ENCODE peak calls at places on chromosome 14, in ten cellular contexts. G is cardiac fibroblast, W is HFFc6, M is fibroblast of the aortic adventitia, C is WERI-Rb-1, Q is AG09309, L is AG10803, E is esophagus squamous epithelium, T is progenitor cell of endocrine pancreas, K is epithelial cell of esophagus. Z is an unnamed sample.

GRCh38 chr14:55329999-55330710 is 58.9 kb downstream of the FBXO34 start:
- DNase-seq in G (no peak), W (peak), M (peak), C (no peak), Q (no peak), L (peak), E (no peak), T (no peak), K (peak), Z (no peak)

GRCh38 chr14:95040723-95041476 is 116.4 kb downstream of the DICER1 start:
- DNase-seq in G (no peak), W (no peak), M (peak), C (no peak), Q (no peak), L (no peak), E (no peak), T (no peak), K (no peak), Z (peak)

GRCh38 chr14:33992274-33993050 is 41.6 kb upstream of the EGLN3 start:
- DNase-seq in G (no peak), W (no peak), M (peak), C (no peak), Q (no peak), L (no peak), E (no peak), T (no peak), K (peak), Z (no peak)

GRCh38 chr14:78959674-78960264 is 789.6 kb downstream of the NRXN3 start:
- DNase-seq in G (peak), W (peak), M (peak), C (peak), Q (peak), L (peak), E (no peak), T (peak), K (peak), Z (peak)

GRCh38 chr14:24256960-24257359 is 6.0 kb downstream of the TGM1 start:
- DNase-seq in G (no peak), W (no peak), M (no peak), C (no peak), Q (no peak), L (no peak), E (no peak), T (no peak), K (no peak), Z (no peak)

GRCh38 chr14:63266106-63266505 is 52.6 kb downstream of the GPHB5 start:
- DNase-seq in G (no peak), W (no peak), M (peak), C (no peak), Q (no peak), L (no peak), E (no peak), T (no peak), K (peak), Z (no peak)

GRCh38 chr14:81252278-81252677 is 31.5 kb upstream of the GTF2A1 start:
- DNase-seq in G (no peak), W (no peak), M (no peak), C (no peak), Q (no peak), L (no peak), E (no peak), T (no peak), K (no peak), Z (no peak)

GRCh38 chr14:56185991-56186390 is 67.8 kb downstream of the PELI2 start:
- DNase-seq in G (no peak), W (no peak), M (no peak), C (peak), Q (no peak), L (no peak), E (no peak), T (no peak), K (no peak), Z (no peak)

GRCh38 chr14:21455592-21455911 is 371 bp downstream of the CHD8 start:
- DNase-seq in G (peak), W (peak), M (no peak), C (no peak), Q (no peak), L (peak), E (no peak), T (no peak), K (peak), Z (peak)

GRCh38 chr14:76958975-76959710 is 69.4 kb downstream of the IRF2BPL start:
- DNase-seq in G (no peak), W (peak), M (peak), C (peak), Q (no peak), L (no peak), E (no peak), T (no peak), K (peak), Z (peak)

GRCh38 chr14:104267895-104268294 is 129.5 kb downstream of the KIF26A start:
- DNase-seq in G (no peak), W (no peak), M (no peak), C (peak), Q (no peak), L (no peak), E (no peak), T (no peak), K (no peak), Z (no peak)

GRCh38 chr14:97978336-97978735 is 1181.2 kb downstream of the VRK1 start:
- DNase-seq in G (peak), W (peak), M (peak), C (peak), Q (no peak), L (peak), E (no peak), T (peak), K (peak), Z (no peak)

GRCh38 chr14:31362746-31363145 is 57.6 kb downstream of the HEATR5A start:
- DNase-seq in G (no peak), W (no peak), M (no peak), C (no peak), Q (no peak), L (no peak), E (no peak), T (no peak), K (peak), Z (no peak)

GRCh38 chr14:90490727-90491050 is 93.9 kb downstream of the CALM1 start:
- DNase-seq in G (no peak), W (no peak), M (no peak), C (no peak), Q (no peak), L (no peak), E (no peak), T (no peak), K (no peak), Z (no peak)

GRCh38 chr14:80426686-80427085 is 215.4 kb upstream of the DIO2 start:
- DNase-seq in G (peak), W (no peak), M (peak), C (no peak), Q (no peak), L (peak), E (no peak), T (no peak), K (peak), Z (no peak)

GRCh38 chr14:103847439-103847953 is at the start of gene PPP1R13B:
- DNase-seq in G (peak), W (peak), M (peak), C (peak), Q (peak), L (peak), E (no peak), T (peak), K (peak), Z (peak)

GRCh38 chr14:61145258-61145902 is 135.8 kb downstream of the TMEM30B start:
- DNase-seq in G (peak), W (peak), M (peak), C (no peak), Q (peak), L (peak), E (no peak), T (no peak), K (peak), Z (peak)

GRCh38 chr14:29463727-29464370 is 463.8 kb downstream of the PRKD1 start:
- DNase-seq in G (peak), W (no peak), M (peak), C (no peak), Q (no peak), L (peak), E (no peak), T (no peak), K (no peak), Z (no peak)

GRCh38 chr14:104296388-104297312 is 158.3 kb downstream of the KIF26A start:
- DNase-seq in G (peak), W (no peak), M (no peak), C (peak), Q (no peak), L (no peak), E (no peak), T (no peak), K (no peak), Z (no peak)

GRCh38 chr14:73719791-73720190 is 5.6 kb upstream of the PNMA1 start:
- DNase-seq in G (no peak), W (no peak), M (no peak), C (no peak), Q (no peak), L (no peak), E (no peak), T (no peak), K (no peak), Z (no peak)

GRCh38 chr14:61668267-61668666 is 27.0 kb upstream of the HIF1A start:
- DNase-seq in G (no peak), W (no peak), M (no peak), C (no peak), Q (no peak), L (no peak), E (no peak), T (no peak), K (peak), Z (no peak)

GRCh38 chr14:24874514-24875202 is 175.3 kb downstream of the STXBP6 start:
- DNase-seq in G (no peak), W (no peak), M (no peak), C (no peak), Q (no peak), L (no peak), E (no peak), T (no peak), K (no peak), Z (no peak)

GRCh38 chr14:80390911-80391310 is 179.6 kb upstream of the DIO2 start:
- DNase-seq in G (peak), W (peak), M (peak), C (no peak), Q (no peak), L (peak), E (no peak), T (no peak), K (peak), Z (peak)

GRCh38 chr14:31657917-31658316 is 96.7 kb downstream of the NUBPL start:
- DNase-seq in G (no peak), W (no peak), M (no peak), C (no peak), Q (no peak), L (no peak), E (no peak), T (no peak), K (peak), Z (no peak)

GRCh38 chr14:72864712-72865365 is 29.1 kb downstream of the DPF3 start:
- DNase-seq in G (peak), W (no peak), M (peak), C (no peak), Q (no peak), L (no peak), E (no peak), T (no peak), K (no peak), Z (no peak)

GRCh38 chr14:44379292-44379977 is 127.6 kb downstream of the FSCB start:
- DNase-seq in G (peak), W (no peak), M (peak), C (no peak), Q (no peak), L (no peak), E (no peak), T (no peak), K (no peak), Z (no peak)

GRCh38 chr14:53956427-53957201 is at the start of gene BMP4:
- DNase-seq in G (peak), W (peak), M (peak), C (no peak), Q (no peak), L (no peak), E (no peak), T (no peak), K (peak), Z (peak)

GRCh38 chr14:105337966-105338365 is 23.4 kb downstream of the PACS2 start:
- DNase-seq in G (peak), W (no peak), M (no peak), C (no peak), Q (no peak), L (peak), E (no peak), T (no peak), K (no peak), Z (no peak)

GRCh38 chr14:73742520-73743238 is 28.5 kb upstream of the PNMA1 start:
- DNase-seq in G (no peak), W (no peak), M (no peak), C (no peak), Q (no peak), L (no peak), E (no peak), T (no peak), K (no peak), Z (no peak)

GRCh38 chr14:93953263-93953662 is 23.1 kb downstream of the ASB2 start:
- DNase-seq in G (no peak), W (no peak), M (no peak), C (peak), Q (no peak), L (no peak), E (no peak), T (no peak), K (no peak), Z (no peak)
- TF ChIP-seq CTCF in G (no peak), W (no peak), M (no peak), C (peak), Q (no peak), L (no peak), E (no peak), T (peak), K (no peak), Z (no peak)

GRCh38 chr14:68556253-68556652 is 236.6 kb downstream of the ZFP36L1 start:
- DNase-seq in G (no peak), W (no peak), M (no peak), C (peak), Q (no peak), L (no peak), E (no peak), T (no peak), K (no peak), Z (no peak)
- TF ChIP-seq CTCF in G (no peak), W (no peak), M (no peak), C (peak), Q (no peak), L (no peak), E (no peak), T (no peak), K (no peak), Z (no peak)

GRCh38 chr14:100074431-100075100 is 9.3 kb downstream of the EVL start:
- DNase-seq in G (no peak), W (no peak), M (no peak), C (no peak), Q (no peak), L (no peak), E (no peak), T (no peak), K (no peak), Z (no peak)

GRCh38 chr14:100071545-100071944 is 6.3 kb downstream of the EVL start:
- DNase-seq in G (no peak), W (no peak), M (no peak), C (no peak), Q (no peak), L (no peak), E (no peak), T (no peak), K (no peak), Z (no peak)

GRCh38 chr14:100076133-100076532 is 10.9 kb downstream of the EVL start:
- DNase-seq in G (peak), W (peak), M (peak), C (peak), Q (no peak), L (peak), E (no peak), T (no peak), K (no peak), Z (peak)

GRCh38 chr14:100070310-100070709 is 5.1 kb downstream of the EVL start:
- DNase-seq in G (no peak), W (no peak), M (no peak), C (no peak), Q (no peak), L (no peak), E (no peak), T (no peak), K (no peak), Z (no peak)

GRCh38 chr14:100072783-100073346 is 7.6 kb downstream of the EVL start:
- DNase-seq in G (no peak), W (no peak), M (no peak), C (no peak), Q (no peak), L (no peak), E (no peak), T (no peak), K (peak), Z (no peak)
- TF ChIP-seq CTCF in G (no peak), W (no peak), M (no peak), C (no peak), Q (no peak), L (no peak), E (peak), T (no peak), K (peak), Z (no peak)

DNA sequence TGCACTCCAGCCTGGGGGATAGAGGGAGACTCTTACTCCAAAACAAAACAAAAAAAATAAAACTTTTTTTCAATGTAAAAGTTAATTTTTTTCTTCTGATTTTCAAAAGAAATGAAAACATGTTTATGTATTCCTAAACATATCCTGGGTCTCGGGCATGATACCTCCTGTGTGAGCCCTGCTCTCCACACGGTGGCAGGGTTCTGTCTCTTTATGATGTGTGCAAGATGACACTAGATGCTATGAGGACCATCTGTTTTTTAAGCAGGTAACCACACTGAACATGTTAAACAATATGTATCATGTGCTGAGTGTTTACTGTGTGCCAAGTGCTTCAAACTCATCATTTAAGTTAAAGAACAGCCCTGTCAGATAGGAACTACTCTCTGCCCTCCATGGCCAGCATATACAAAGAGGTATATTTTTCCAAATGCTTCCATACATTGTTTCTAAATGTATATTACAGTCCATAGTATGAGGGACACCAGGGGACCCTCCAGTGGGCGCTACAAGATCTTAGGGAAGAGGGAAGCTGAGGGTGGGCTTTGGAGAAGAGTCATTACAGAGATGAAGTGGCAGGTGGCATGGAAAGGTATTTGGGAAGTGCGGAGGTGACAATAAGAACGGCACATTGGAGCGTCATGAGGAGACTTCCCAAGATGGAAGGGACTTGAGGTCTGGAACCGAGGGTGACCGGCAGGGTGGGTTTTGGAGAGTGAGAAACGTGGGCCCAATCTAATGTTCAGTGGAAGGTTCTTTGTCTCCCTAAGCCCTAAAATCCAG is 28.5 kb downstream of the FOS start:
- DNase-seq in G (peak), W (no peak), M (no peak), C (peak), Q (no peak), L (peak), E (no peak), T (no peak), K (peak), Z (no peak)
- TF ChIP-seq CTCF in G (peak), W (peak), M (peak), C (peak), Q (peak), L (peak), E (peak), T (peak), K (peak), Z (peak)

GRCh38 chr14:38808734-38809455 is 294.1 kb downstream of the SEC23A start:
- DNase-seq in G (no peak), W (no peak), M (no peak), C (no peak), Q (no peak), L (no peak), E (no peak), T (no peak), K (peak), Z (no peak)
- TF ChIP-seq CTCF in G (no peak), W (peak), M (no peak), C (no peak), Q (no peak), L (no peak), E (no peak), T (peak), K (peak), Z (no peak)

GRCh38 chr14:102795060-102795925 is 18.0 kb downstream of the TRAF3 start:
- DNase-seq in G (peak), W (peak), M (peak), C (no peak), Q (peak), L (peak), E (peak), T (no peak), K (peak), Z (peak)
- TF ChIP-seq CTCF in G (peak), W (peak), M (peak), C (no peak), Q (peak), L (peak), E (no peak), T (no peak), K (peak), Z (peak)

Z was measured in fibroblast of villous mesenchyme.